ENCODE peak calls at places on chromosomes 2 and 18, in nine cellular contexts. G is HepG2; T is pancreas; M is neural crest cell; O is NCI-H1930; C is stimulated activated CD8-positive, alpha-beta memory T cell treated with anti-CD3 and anti-CD28 coated beads, Interleukin-15, amount 100 ng/mL, for 24 hours; R is T follicular helper cell; K is right cardiac atrium; H is GM04503. W is an unnamed sample.

GRCh38 chr18:9226463-9226862 is 89.9 kb downstream of the ANKRD12 start:
- DNase-seq in G (no peak), T (no peak), M (no peak), O (no peak), C (no peak), R (no peak), K (no peak), H (no peak), W (no peak)

GRCh38 chr2:12452211-12452610 is 264.5 kb upstream of the TRIB2 start:
- DNase-seq in G (no peak), T (no peak), M (no peak), O (no peak), C (no peak), R (no peak), K (no peak), H (no peak), W (no peak)

GRCh38 chr2:206639636-206640035 is 2.7 kb upstream of the FAM237A start:
- DNase-seq in G (no peak), T (no peak), M (no peak), O (no peak), C (no peak), R (no peak), K (no peak), H (no peak), W (no peak)

GRCh38 chr2:17518212-17519154 is at the start of gene RAD51AP2:
- DNase-seq in G (peak), T (peak), M (peak), O (peak), C (no peak), R (no peak), K (peak), H (no peak), W (no peak)

GRCh38 chr2:85926931-85927527 is 38.2 kb upstream of the ST3GAL5 start:
- DNase-seq in G (no peak), T (no peak), M (no peak), O (no peak), C (no peak), R (no peak), K (no peak), H (no peak), W (no peak)

GRCh38 chr2:209519271-209519670 is 95.4 kb downstream of the MAP2 start:
- DNase-seq in G (no peak), T (no peak), M (no peak), O (no peak), C (no peak), R (no peak), K (no peak), H (no peak), W (no peak)

GRCh38 chr2:45922577-45922988 is 271.1 kb downstream of the PRKCE start:
- DNase-seq in G (no peak), T (no peak), M (no peak), O (peak), C (no peak), R (no peak), K (peak), H (no peak), W (no peak)

GRCh38 chr2:40101076-40101688 is 322.1 kb upstream of the THUMPD2 start:
- DNase-seq in G (no peak), T (no peak), M (no peak), O (no peak), C (no peak), R (no peak), K (no peak), H (peak), W (no peak)

GRCh38 chr2:3299130-3299529 is 78.5 kb downstream of the EIPR1 start:
- DNase-seq in G (no peak), T (peak), M (no peak), O (no peak), C (no peak), R (no peak), K (no peak), H (no peak), W (no peak)

GRCh38 chr2:230106771-230107170 is 38.0 kb upstream of the SLC16A14 start:
- DNase-seq in G (no peak), T (no peak), M (no peak), O (no peak), C (no peak), R (no peak), K (no peak), H (no peak), W (no peak)

GRCh38 chr2:112760149-112760548 is 4.3 kb downstream of the CKAP2L start:
- DNase-seq in G (no peak), T (no peak), M (no peak), O (no peak), C (no peak), R (no peak), K (no peak), H (no peak), W (no peak)

GRCh38 chr2:30756971-30757370 is 50.3 kb downstream of the CAPN13 start:
- DNase-seq in G (no peak), T (peak), M (no peak), O (no peak), C (no peak), R (no peak), K (no peak), H (no peak), W (no peak)

GRCh38 chr2:242015366-242016065 is 146.0 kb downstream of the RTP5 start:
- DNase-seq in G (no peak), T (peak), M (no peak), O (no peak), C (no peak), R (no peak), K (no peak), H (no peak), W (no peak)

GRCh38 chr2:205563646-205564045 is 118.7 kb upstream of the NRP2 start:
- DNase-seq in G (no peak), T (peak), M (no peak), O (peak), C (no peak), R (no peak), K (peak), H (no peak), W (no peak)

GRCh38 chr2:59314367-59314766 is 1073.2 kb upstream of the FANCL start:
- DNase-seq in G (no peak), T (no peak), M (no peak), O (no peak), C (no peak), R (no peak), K (no peak), H (no peak), W (no peak)

GRCh38 chr2:217379807-217380206 is 519.9 kb upstream of the TNP1 start:
- DNase-seq in G (no peak), T (no peak), M (no peak), O (no peak), C (no peak), R (no peak), K (no peak), H (no peak), W (no peak)

GRCh38 chr2:71798266-71799012 is 345.1 kb downstream of the DYSF start:
- DNase-seq in G (peak), T (no peak), M (peak), O (no peak), C (no peak), R (no peak), K (no peak), H (no peak), W (no peak)

GRCh38 chr18:53701697-53702096 is 522.8 kb downstream of the MBD2 start:
- DNase-seq in G (no peak), T (no peak), M (no peak), O (no peak), C (no peak), R (no peak), K (no peak), H (no peak), W (no peak)

GRCh38 chr2:437772-438393 is 150.0 kb upstream of the ALKAL2 start:
- DNase-seq in G (no peak), T (no peak), M (no peak), O (no peak), C (peak), R (peak), K (no peak), H (no peak), W (no peak)

GRCh38 chr2:186690796-186691195 is 3.1 kb upstream of the FAM171B start:
- DNase-seq in G (no peak), T (no peak), M (no peak), O (no peak), C (no peak), R (no peak), K (no peak), H (no peak), W (no peak)

W was measured in NCI-H1048.